ENCODE peak calls at places on chromosomes 12 and 14, in four cellular contexts. One of them, this sample, is unnamed.
A peak's percentile ranks its signal among the peaks of the same experiment; 100 is the strongest.

GRCh38 chr12:63445266-63445665 is 223.0 kb downstream of the DPY19L2 start:
- DNase-seq in sigmoid colon: no peak
- DNase-seq in body of pancreas: no peak
- DNase-seq in cardiac muscle cell: no peak
- DNase-seq in this sample: no peak

GRCh38 chr12:95995238-95996031 is 709 bp downstream of the HAL start:
- DNase-seq in sigmoid colon: no peak
- DNase-seq in cardiac muscle cell: no peak
- DNase-seq in body of pancreas: no peak
- DNase-seq in this sample: no peak

GRCh38 chr14:104316121-104316722 is 177.8 kb downstream of the KIF26A start:
- DNase-seq in sigmoid colon: no peak
- DNase-seq in body of pancreas: peak; percentile 4
- DNase-seq in cardiac muscle cell: no peak
- DNase-seq in this sample: no peak

GRCh38 chr14:51304428-51304827 is 64.4 kb downstream of the TMX1 start:
- DNase-seq in sigmoid colon: no peak
- DNase-seq in cardiac muscle cell: no peak
- DNase-seq in body of pancreas: no peak
- DNase-seq in this sample: no peak

GRCh38 chr12:70989232-70989631 is 68.7 kb upstream of the PTPRR start:
- DNase-seq in sigmoid colon: no peak
- DNase-seq in cardiac muscle cell: no peak
- DNase-seq in body of pancreas: no peak
- DNase-seq in this sample: no peak

GRCh38 chr14:36604757-36605505 is 22.5 kb upstream of the NKX2-8 start:
- DNase-seq in cardiac muscle cell: peak; percentile 82
- DNase-seq in sigmoid colon: no peak
- DNase-seq in body of pancreas: peak; percentile 64
- DNase-seq in this sample: peak; percentile 55

GRCh38 chr12:121581681-121582439 is 1.0 kb upstream of the KDM2B start:
- DNase-seq in sigmoid colon: no peak
- DNase-seq in cardiac muscle cell: peak; percentile 46
- DNase-seq in body of pancreas: peak; percentile 25
- DNase-seq in this sample: no peak

GRCh38 chr12:40104461-40105264 is 1.2 kb downstream of the SLC2A13 start:
- DNase-seq in sigmoid colon: peak; percentile 74
- DNase-seq in cardiac muscle cell: no peak
- DNase-seq in body of pancreas: no peak
- DNase-seq in this sample: no peak

GRCh38 chr12:47900480-47901129 is 4.2 kb downstream of the VDR start:
- DNase-seq in body of pancreas: peak; percentile 36
- DNase-seq in cardiac muscle cell: no peak
- DNase-seq in sigmoid colon: peak; percentile 41
- DNase-seq in this sample: no peak

GRCh38 chr12:93443576-93443975 is 1.8 kb upstream of the UBE2N start:
- DNase-seq in body of pancreas: no peak
- DNase-seq in sigmoid colon: no peak
- DNase-seq in cardiac muscle cell: no peak
- DNase-seq in this sample: no peak

GRCh38 chr12:104990950-104991349 is 4.8 kb downstream of the NOPCHAP1 start:
- DNase-seq in cardiac muscle cell: no peak
- DNase-seq in sigmoid colon: no peak
- DNase-seq in body of pancreas: no peak
- DNase-seq in this sample: no peak

GRCh38 chr14:79375336-79375735 is 836.0 kb downstream of the DIO2 start:
- DNase-seq in body of pancreas: no peak
- DNase-seq in cardiac muscle cell: no peak
- DNase-seq in sigmoid colon: no peak
- DNase-seq in this sample: no peak

GRCh38 chr12:98355322-98355721 is 160.1 kb upstream of the TMPO start:
- DNase-seq in sigmoid colon: no peak
- DNase-seq in body of pancreas: no peak
- DNase-seq in cardiac muscle cell: no peak
- DNase-seq in this sample: no peak

GRCh38 chr12:59843260-59843843 is 247.5 kb downstream of the SLC16A7 start:
- DNase-seq in sigmoid colon: no peak
- DNase-seq in body of pancreas: no peak
- DNase-seq in cardiac muscle cell: no peak
- DNase-seq in this sample: no peak

GRCh38 chr14:75821828-75822521 is 159.8 kb downstream of the TGFB3 start:
- DNase-seq in cardiac muscle cell: peak; percentile 23
- DNase-seq in sigmoid colon: no peak
- DNase-seq in body of pancreas: no peak
- DNase-seq in this sample: no peak

GRCh38 chr14:64209428-64210165 is 84.6 kb downstream of the ESR2 start:
- DNase-seq in body of pancreas: no peak
- DNase-seq in sigmoid colon: peak; percentile 86
- DNase-seq in cardiac muscle cell: no peak
- DNase-seq in this sample: no peak

GRCh38 chr12:70268972-70269371 is 25.7 kb downstream of the CNOT2 start:
- DNase-seq in body of pancreas: no peak
- DNase-seq in cardiac muscle cell: no peak
- DNase-seq in sigmoid colon: no peak
- DNase-seq in this sample: no peak

GRCh38 chr12:95073698-95074520 is 491 bp upstream of the NR2C1 start:
- DNase-seq in body of pancreas: peak; percentile 18
- DNase-seq in cardiac muscle cell: no peak
- DNase-seq in sigmoid colon: no peak
- DNase-seq in this sample: no peak

GRCh38 chr12:64124511-64125197 is 97.4 kb downstream of the KICS2 start:
- DNase-seq in sigmoid colon: no peak
- DNase-seq in cardiac muscle cell: no peak
- DNase-seq in body of pancreas: no peak
- DNase-seq in this sample: no peak

GRCh38 chr14:67950386-67950785 is 130.8 kb downstream of the RAD51B start:
- DNase-seq in body of pancreas: no peak
- DNase-seq in sigmoid colon: no peak
- DNase-seq in cardiac muscle cell: no peak
- DNase-seq in this sample: no peak

GRCh38 chr12:3040026-3040656 is 37.0 kb upstream of the TSPAN9 start:
- DNase-seq in cardiac muscle cell: no peak
- DNase-seq in sigmoid colon: no peak
- DNase-seq in body of pancreas: no peak
- DNase-seq in this sample: no peak

GRCh38 chr12:3036901-3037600 is 40.1 kb upstream of the TSPAN9 start:
- DNase-seq in sigmoid colon: no peak
- DNase-seq in body of pancreas: no peak
- DNase-seq in cardiac muscle cell: no peak
- DNase-seq in this sample: no peak

GRCh38 chr12:3040663-3041544 is 36.3 kb upstream of the TSPAN9 start:
- DNase-seq in sigmoid colon: no peak
- DNase-seq in body of pancreas: no peak
- DNase-seq in cardiac muscle cell: no peak
- DNase-seq in this sample: no peak

GRCh38 chr12:3038166-3038565 is 39.0 kb upstream of the TSPAN9 start:
- DNase-seq in cardiac muscle cell: no peak
- DNase-seq in sigmoid colon: no peak
- DNase-seq in body of pancreas: no peak
- DNase-seq in this sample: no peak

DNA sequence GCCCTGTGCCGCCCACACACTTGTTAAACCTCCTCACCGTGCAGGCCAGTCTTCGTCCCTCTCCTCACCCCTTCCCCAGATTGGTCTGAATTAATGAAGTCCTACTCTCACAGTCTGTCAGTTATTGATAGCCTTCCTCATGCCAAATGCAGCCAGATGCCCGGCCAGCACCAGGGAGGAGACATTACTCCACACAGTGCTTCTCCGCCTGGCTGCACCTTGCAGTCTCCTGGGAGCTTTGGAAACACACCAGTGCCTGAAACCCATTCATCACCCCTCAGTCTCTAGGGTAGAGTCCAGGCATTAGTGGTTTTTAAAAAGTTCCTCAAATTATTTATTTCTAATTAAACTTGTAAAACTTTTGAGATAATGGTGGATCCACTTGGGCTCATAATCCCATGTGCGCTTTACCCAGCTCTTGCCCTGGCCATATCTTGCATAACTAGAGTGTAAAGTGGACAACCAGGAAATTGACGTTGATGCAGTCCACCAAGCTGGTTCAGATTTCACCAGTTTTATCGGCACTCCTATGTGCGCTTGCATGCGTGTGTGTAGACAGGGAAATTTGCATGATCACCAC is 38.2 kb upstream of the TSPAN9 start:
- DNase-seq in cardiac muscle cell: no peak
- DNase-seq in sigmoid colon: no peak
- DNase-seq in body of pancreas: no peak
- DNase-seq in this sample: no peak
- H3K4me1 ChIP-seq in cardiac muscle cell: peaks cover under 1% of the 10 kb centered on the region
- H3K4me1 ChIP-seq in sigmoid colon: no peaks in the 10 kb centered on the region
- H3K4me1 ChIP-seq in body of pancreas: peaks cover 16% of the 10 kb centered on the region
- H3K4me1 ChIP-seq in this sample: no peaks in the 10 kb centered on the region

GRCh38 chr14:99596071-99596627 is 7.9 kb downstream of the CCDC85C start:
- DNase-seq in body of pancreas: peak; percentile 64
- DNase-seq in sigmoid colon: peak; percentile 82
- DNase-seq in cardiac muscle cell: no peak
- DNase-seq in this sample: no peak
- H3K4me1 ChIP-seq in body of pancreas: peaks cover 91% of the 10 kb centered on the region
- H3K4me1 ChIP-seq in sigmoid colon: peaks cover 97% of the 10 kb centered on the region
- H3K4me1 ChIP-seq in cardiac muscle cell: peaks cover 38% of the 10 kb centered on the region
- H3K4me1 ChIP-seq in this sample: peaks cover 87% of the 10 kb centered on the region

DNA sequence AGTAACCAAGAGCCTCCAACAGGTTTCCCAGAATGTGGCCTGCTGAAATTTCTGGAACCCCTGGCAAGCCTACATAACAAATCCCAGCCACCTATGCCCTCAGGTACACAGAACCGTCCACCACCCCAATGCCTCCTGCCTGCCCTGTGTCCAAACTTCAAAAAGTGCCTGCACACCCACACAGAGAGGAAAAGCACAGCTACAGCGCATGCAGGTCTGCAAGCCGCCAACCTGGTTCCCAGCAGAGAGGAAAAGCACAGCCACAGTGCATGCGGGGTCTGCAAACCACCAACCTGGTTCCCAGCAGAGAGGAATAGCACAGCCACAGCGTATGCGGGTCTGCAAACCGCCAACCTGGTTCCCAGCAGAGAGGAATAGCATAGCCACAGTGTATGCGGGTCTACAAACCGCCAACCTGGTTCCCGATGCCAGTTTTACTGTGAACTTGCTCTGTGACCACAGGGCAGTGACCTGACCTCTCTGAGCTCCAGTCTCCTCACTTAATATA is 113.5 kb downstream of the SCARB1 start:
- DNase-seq in cardiac muscle cell: no peak
- DNase-seq in sigmoid colon: no peak
- DNase-seq in body of pancreas: no peak
- DNase-seq in this sample: no peak
- H3K4me1 ChIP-seq in cardiac muscle cell: no peaks in the 10 kb centered on the region
- H3K4me1 ChIP-seq in sigmoid colon: peaks cover 70% of the 10 kb centered on the region
- H3K4me1 ChIP-seq in body of pancreas: peaks cover 68% of the 10 kb centered on the region
- H3K4me1 ChIP-seq in this sample: peaks cover 59% of the 10 kb centered on the region

GRCh38 chr14:54704768-54705167 is 137.8 kb downstream of the SAMD4A start:
- DNase-seq in cardiac muscle cell: no peak
- DNase-seq in body of pancreas: no peak
- DNase-seq in sigmoid colon: no peak
- DNase-seq in this sample: no peak

GRCh38 chr14:54702014-54702491 is 135.1 kb downstream of the SAMD4A start:
- DNase-seq in cardiac muscle cell: no peak
- DNase-seq in body of pancreas: no peak
- DNase-seq in sigmoid colon: no peak
- DNase-seq in this sample: no peak

GRCh38 chr14:54703082-54703481 is 136.2 kb downstream of the SAMD4A start:
- DNase-seq in body of pancreas: no peak
- DNase-seq in sigmoid colon: no peak
- DNase-seq in cardiac muscle cell: no peak
- DNase-seq in this sample: no peak

GRCh38 chr14:54702492-54702891 is 135.6 kb downstream of the SAMD4A start:
- DNase-seq in sigmoid colon: no peak
- DNase-seq in body of pancreas: no peak
- DNase-seq in cardiac muscle cell: no peak
- DNase-seq in this sample: no peak

GRCh38 chr14:54703724-54704123 is 136.8 kb downstream of the SAMD4A start:
- DNase-seq in cardiac muscle cell: no peak
- DNase-seq in body of pancreas: no peak
- DNase-seq in sigmoid colon: no peak
- DNase-seq in this sample: no peak
- H3K4me1 ChIP-seq in cardiac muscle cell: peaks cover 46% of the 10 kb centered on the region
- H3K4me1 ChIP-seq in body of pancreas: no peaks in the 10 kb centered on the region
- H3K4me1 ChIP-seq in sigmoid colon: peaks cover 25% of the 10 kb centered on the region
- H3K4me1 ChIP-seq in this sample: peaks cover under 1% of the 10 kb centered on the region

GRCh38 chr12:51907083-51907863 is at the start of gene ACVRL1:
- DNase-seq in body of pancreas: no peak
- DNase-seq in cardiac muscle cell: no peak
- DNase-seq in sigmoid colon: peak; percentile 69
- DNase-seq in this sample: no peak
- H3K4me1 ChIP-seq in body of pancreas: peaks cover 9% of the 10 kb centered on the region
- H3K4me1 ChIP-seq in cardiac muscle cell: peaks cover 10% of the 10 kb centered on the region
- H3K4me1 ChIP-seq in sigmoid colon: peaks cover 23% of the 10 kb centered on the region
- H3K4me1 ChIP-seq in this sample: no peaks in the 10 kb centered on the region

DNA sequence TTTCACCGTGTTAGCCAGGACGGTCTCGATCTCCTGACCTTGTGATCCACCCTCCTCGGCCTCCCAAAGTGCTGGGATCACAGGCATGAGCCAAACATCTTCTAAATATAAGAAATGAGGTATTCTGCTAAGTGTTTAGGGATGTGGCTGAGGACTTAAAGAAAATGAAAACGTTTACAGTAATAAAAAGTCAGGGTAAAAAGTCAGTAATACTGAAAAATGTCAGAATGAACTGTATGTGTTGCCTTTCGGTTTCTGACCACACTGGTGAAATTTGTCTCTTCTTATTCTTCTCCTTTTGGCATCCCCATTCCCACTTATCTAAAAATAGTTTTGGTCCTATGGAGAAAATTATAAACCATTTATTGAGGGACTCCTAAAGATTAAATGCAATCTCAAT is 20.5 kb downstream of the TMEM116 start:
- DNase-seq in sigmoid colon: no peak
- DNase-seq in body of pancreas: no peak
- DNase-seq in cardiac muscle cell: no peak
- DNase-seq in this sample: no peak
- H3K4me1 ChIP-seq in sigmoid colon: no peaks in the 10 kb centered on the region
- H3K4me1 ChIP-seq in body of pancreas: no peaks in the 10 kb centered on the region
- H3K4me1 ChIP-seq in cardiac muscle cell: peaks cover 12% of the 10 kb centered on the region
- H3K4me1 ChIP-seq in this sample: no peaks in the 10 kb centered on the region

GRCh38 chr12:128078311-128078851 is 188.6 kb upstream of the TMEM132C start:
- DNase-seq in cardiac muscle cell: no peak
- DNase-seq in sigmoid colon: no peak
- DNase-seq in body of pancreas: no peak
- DNase-seq in this sample: no peak
- H3K4me1 ChIP-seq in cardiac muscle cell: no peaks in the 10 kb centered on the region
- H3K4me1 ChIP-seq in sigmoid colon: no peaks in the 10 kb centered on the region
- H3K4me1 ChIP-seq in body of pancreas: no peaks in the 10 kb centered on the region
- H3K4me1 ChIP-seq in this sample: no peaks in the 10 kb centered on the region

GRCh38 chr14:71749613-71750238 is 182.5 kb upstream of the RGS6 start:
- DNase-seq in body of pancreas: no peak
- DNase-seq in cardiac muscle cell: no peak
- DNase-seq in sigmoid colon: no peak
- DNase-seq in this sample: no peak
- H3K4me1 ChIP-seq in body of pancreas: peaks cover 8% of the 10 kb centered on the region
- H3K4me1 ChIP-seq in cardiac muscle cell: no peaks in the 10 kb centered on the region
- H3K4me1 ChIP-seq in sigmoid colon: peaks cover 8% of the 10 kb centered on the region
- H3K4me1 ChIP-seq in this sample: no peaks in the 10 kb centered on the region

DNA sequence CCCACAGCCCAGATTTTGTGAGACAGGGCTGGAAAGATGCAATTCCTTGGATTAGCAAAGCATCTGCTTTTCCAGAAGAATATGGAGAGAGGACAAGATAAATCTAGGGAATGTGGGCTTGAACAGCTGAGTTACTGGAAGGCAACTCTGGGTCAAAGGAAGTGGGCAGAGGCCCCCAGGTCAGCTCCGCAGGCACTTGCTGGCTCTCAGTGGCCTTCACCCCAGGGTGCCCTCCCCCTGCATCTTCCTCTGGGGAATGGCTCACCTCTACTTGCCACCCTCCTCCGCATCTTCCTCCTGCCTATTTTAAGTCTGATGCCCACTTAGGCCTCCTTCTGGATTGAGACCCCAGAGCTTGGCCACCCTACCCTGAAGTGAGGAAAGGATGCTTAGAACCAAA is 10.5 kb upstream of the PNMA1 start:
- DNase-seq in body of pancreas: no peak
- DNase-seq in sigmoid colon: no peak
- DNase-seq in cardiac muscle cell: no peak
- DNase-seq in this sample: no peak
- H3K4me1 ChIP-seq in body of pancreas: peaks cover 10% of the 10 kb centered on the region
- H3K4me1 ChIP-seq in sigmoid colon: peaks cover 54% of the 10 kb centered on the region
- H3K4me1 ChIP-seq in cardiac muscle cell: peaks cover 8% of the 10 kb centered on the region
- H3K4me1 ChIP-seq in this sample: peaks cover 47% of the 10 kb centered on the region

This sample was measured in Panc1.